ENCODE peak calls at places on chromosomes 6 and 20, in nine cellular contexts. A is lower leg skin, G is choroid plexus epithelial cell, K is MM.1S, M is pancreas, Z is skeletal muscle cell, B is AG09309, T is HL-60, V is psoas muscle. E is an unnamed sample.

GRCh38 chr6:15434263-15434662 is 188.4 kb downstream of the JARID2 start:
- DNase-seq in A (peak), G (no peak), K (peak), M (no peak), Z (no peak), B (no peak), T (no peak), V (no peak), E (no peak)

GRCh38 chr6:1313755-1314503 is 2.0 kb downstream of the FOXQ1 start:
- DNase-seq in A (no peak), G (no peak), K (no peak), M (peak), Z (no peak), B (no peak), T (no peak), V (no peak), E (no peak)

GRCh38 chr20:46430921-46431712 is 24.7 kb upstream of the ELMO2 start:
- DNase-seq in A (no peak), G (no peak), K (no peak), M (no peak), Z (no peak), B (no peak), T (no peak), V (no peak), E (no peak)

GRCh38 chr6:45422541-45423110 is 44.9 kb upstream of the SUPT3H start:
- DNase-seq in A (peak), G (peak), K (peak), M (no peak), Z (no peak), B (no peak), T (no peak), V (peak), E (no peak)

GRCh38 chr6:106064766-106065165 is 21.4 kb upstream of the PRDM1 start:
- DNase-seq in A (no peak), G (no peak), K (no peak), M (no peak), Z (no peak), B (no peak), T (no peak), V (no peak), E (no peak)

GRCh38 chr6:29995346-29995777 is 53.0 kb downstream of the HLA-A start:
- DNase-seq in A (no peak), G (peak), K (no peak), M (no peak), Z (no peak), B (no peak), T (no peak), V (no peak), E (peak)

GRCh38 chr6:126721581-126722145 is 381.7 kb downstream of the CENPW start:
- DNase-seq in A (no peak), G (peak), K (no peak), M (no peak), Z (peak), B (peak), T (no peak), V (no peak), E (peak)

GRCh38 chr20:48722737-48723191 is 105.0 kb downstream of the PREX1 start:
- DNase-seq in A (no peak), G (peak), K (no peak), M (peak), Z (no peak), B (no peak), T (no peak), V (no peak), E (peak)

GRCh38 chr6:81969814-81970213 is 217.3 kb upstream of the TENT5A start:
- DNase-seq in A (no peak), G (no peak), K (no peak), M (no peak), Z (no peak), B (no peak), T (no peak), V (no peak), E (no peak)

GRCh38 chr20:47724910-47725247 is 60.4 kb downstream of the SULF2 start:
- DNase-seq in A (no peak), G (no peak), K (no peak), M (no peak), Z (no peak), B (no peak), T (no peak), V (no peak), E (no peak)

GRCh38 chr20:49320460-49320859 is 42.6 kb upstream of the ZNFX1 start:
- DNase-seq in A (no peak), G (peak), K (no peak), M (no peak), Z (no peak), B (no peak), T (no peak), V (no peak), E (peak)

GRCh38 chr20:36439731-36440072 is 101.6 kb upstream of the MYL9 start:
- DNase-seq in A (no peak), G (no peak), K (no peak), M (no peak), Z (no peak), B (no peak), T (no peak), V (no peak), E (no peak)

GRCh38 chr6:10855233-10855632 is 16.9 kb upstream of the MAK start:
- DNase-seq in A (no peak), G (no peak), K (peak), M (no peak), Z (no peak), B (no peak), T (peak), V (no peak), E (no peak)

GRCh38 chr20:44390280-44390679 is 34.8 kb downstream of the HNF4A start:
- DNase-seq in A (no peak), G (no peak), K (no peak), M (no peak), Z (no peak), B (no peak), T (no peak), V (no peak), E (no peak)

GRCh38 chr6:101398716-101399626 is 5.5 kb downstream of the GRIK2 start:
- DNase-seq in A (no peak), G (no peak), K (no peak), M (no peak), Z (no peak), B (no peak), T (no peak), V (no peak), E (no peak)
- H3K4me3 ChIP-seq in A (no peak), G (peak), K (no peak), M (no peak), Z (peak), B (no peak), T (no peak), V (no peak), E (peak)

DNA sequence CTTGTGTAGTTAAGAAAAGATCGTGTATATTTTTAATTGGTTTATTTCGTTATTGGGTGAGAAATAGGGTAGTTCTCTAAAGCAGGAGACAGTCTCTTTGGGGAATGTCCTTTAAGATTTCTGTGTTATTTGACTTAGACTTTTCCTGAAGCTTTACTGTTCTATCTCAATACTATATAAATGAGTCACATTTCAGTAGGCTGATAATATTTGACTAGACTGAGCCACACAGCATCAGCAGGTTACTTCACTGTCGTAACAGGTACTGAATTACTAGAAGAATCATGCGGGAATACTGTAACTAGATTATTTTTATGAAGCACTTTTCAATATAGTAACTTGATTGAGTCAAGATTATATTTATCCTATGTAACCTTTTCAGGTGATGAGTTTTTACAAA is 1.4 kb downstream of the SMAP1 start:
- DNase-seq in A (no peak), G (peak), K (no peak), M (no peak), Z (no peak), B (no peak), T (no peak), V (no peak), E (peak)
- H3K4me3 ChIP-seq in A (no peak), G (no peak), K (peak), M (no peak), Z (peak), B (no peak), T (no peak), V (peak), E (peak)

DNA sequence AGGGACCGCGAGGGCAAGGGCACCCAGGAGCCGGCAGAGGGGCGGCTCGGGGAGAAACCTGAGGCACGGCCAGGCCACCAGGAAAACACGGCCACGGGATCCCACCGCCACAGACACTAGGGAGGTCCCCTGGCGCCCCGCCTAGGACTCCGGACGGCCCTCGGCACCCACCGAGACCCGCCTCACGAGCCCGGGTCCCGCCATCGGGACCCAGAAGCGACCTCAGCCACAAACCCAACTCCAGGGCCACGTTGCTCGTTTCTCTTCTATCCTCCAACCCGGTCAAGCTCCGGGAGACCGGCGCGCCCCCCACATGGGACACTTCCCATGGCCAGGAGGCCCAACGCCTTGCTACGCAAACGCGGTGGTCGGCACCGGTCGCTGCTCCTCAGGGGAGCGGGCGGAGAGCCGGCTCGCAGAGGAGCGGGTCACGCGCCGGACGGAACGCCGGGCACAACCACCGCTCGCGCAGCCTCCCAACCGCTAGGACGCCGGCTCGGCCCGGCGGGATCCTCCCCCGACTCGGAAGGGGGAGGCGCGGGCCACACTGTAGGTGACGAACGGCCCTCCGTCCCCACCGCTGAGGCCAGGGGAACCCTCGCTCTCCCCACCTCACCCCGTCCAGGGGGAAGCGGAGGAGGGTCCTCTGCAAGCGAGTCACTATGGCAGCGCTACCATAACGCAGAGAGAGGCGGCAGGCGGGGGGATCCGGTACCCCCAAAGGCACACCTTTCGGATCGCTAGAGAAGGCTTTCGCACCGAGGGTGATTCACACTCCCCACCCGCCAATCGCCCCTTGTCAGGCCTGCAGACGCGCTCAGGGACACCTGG is 1514.1 kb upstream of the DEFB115 start:
- DNase-seq in A (peak), G (no peak), K (no peak), M (no peak), Z (no peak), B (no peak), T (no peak), V (peak), E (no peak)
- H3K4me3 ChIP-seq in A (no peak), G (no peak), K (no peak), M (no peak), Z (no peak), B (no peak), T (no peak), V (no peak), E (no peak)

DNA sequence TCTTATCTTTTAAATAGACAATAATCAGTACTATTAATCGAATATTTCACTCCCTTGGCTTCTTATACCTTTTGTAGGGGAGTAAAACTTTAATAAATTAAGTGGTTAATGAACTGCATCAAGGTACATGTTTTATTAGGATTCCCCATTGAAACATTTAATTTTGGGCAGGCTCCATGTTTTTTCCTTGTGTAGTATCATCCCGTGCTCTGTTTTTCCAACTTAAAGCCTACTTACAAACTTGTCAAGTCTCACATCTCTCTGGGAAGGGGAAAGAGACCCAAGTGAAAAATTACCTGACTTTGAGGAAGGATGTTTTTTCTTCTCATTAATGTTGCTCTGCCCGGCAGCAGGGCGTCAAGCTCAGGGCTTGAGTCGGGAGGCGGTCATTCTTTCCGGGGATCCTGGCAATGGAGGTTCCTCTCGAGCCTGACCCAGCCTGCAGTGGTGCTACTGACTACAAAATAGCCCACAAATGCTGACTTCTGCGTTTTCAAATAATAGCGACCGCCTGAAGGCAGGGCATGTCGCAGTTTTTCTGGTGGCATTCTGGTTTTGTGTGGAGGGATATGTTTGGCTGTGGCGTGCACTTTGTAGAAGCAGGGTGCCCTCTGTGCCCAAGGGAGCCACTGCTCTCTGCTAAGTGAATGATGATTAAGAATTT is 2.4 kb downstream of the DSP start:
- DNase-seq in A (no peak), G (peak), K (no peak), M (no peak), Z (no peak), B (no peak), T (no peak), V (no peak), E (peak)
- H3K4me3 ChIP-seq in A (peak), G (peak), K (no peak), M (no peak), Z (peak), B (peak), T (no peak), V (no peak), E (peak)

GRCh38 chr20:32508775-32509119 is 76.4 kb downstream of the NOL4L start:
- DNase-seq in A (no peak), G (no peak), K (no peak), M (no peak), Z (no peak), B (no peak), T (no peak), V (no peak), E (no peak)

GRCh38 chr20:32507998-32508774 is 76.9 kb downstream of the NOL4L start:
- DNase-seq in A (no peak), G (no peak), K (no peak), M (no peak), Z (no peak), B (no peak), T (peak), V (no peak), E (no peak)

GRCh38 chr20:32510120-32510600 is 75.0 kb downstream of the NOL4L start:
- DNase-seq in A (no peak), G (no peak), K (no peak), M (no peak), Z (no peak), B (no peak), T (no peak), V (no peak), E (no peak)

GRCh38 chr20:32510601-32511357 is 74.4 kb downstream of the NOL4L start:
- DNase-seq in A (no peak), G (peak), K (no peak), M (no peak), Z (no peak), B (no peak), T (no peak), V (no peak), E (no peak)

DNA sequence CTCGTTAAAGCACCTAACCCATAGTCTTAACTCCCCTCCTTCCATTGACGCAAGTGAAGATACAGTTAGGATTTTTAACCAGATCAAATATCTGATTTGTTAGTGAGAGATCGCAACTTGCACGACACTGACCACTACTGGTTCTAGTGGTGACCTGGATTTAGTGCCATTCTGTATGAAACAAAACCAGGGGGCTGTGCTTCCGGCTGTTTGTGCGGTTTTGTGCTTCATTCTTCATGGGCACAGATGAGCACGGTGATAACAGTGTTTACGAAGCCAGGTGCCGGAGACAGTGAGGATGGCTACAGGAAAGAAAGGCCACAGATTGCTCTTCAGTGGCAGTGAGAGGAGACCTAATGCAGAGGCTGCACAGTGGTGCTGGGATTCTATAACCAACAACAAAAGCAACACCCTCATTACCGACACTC is 75.5 kb downstream of the NOL4L start:
- DNase-seq in A (no peak), G (no peak), K (peak), M (no peak), Z (no peak), B (no peak), T (no peak), V (no peak), E (no peak)
- H3K4me3 ChIP-seq in A (no peak), G (no peak), K (no peak), M (no peak), Z (no peak), B (no peak), T (no peak), V (no peak), E (no peak)

GRCh38 chr6:34344314-34344713 is 48.2 kb downstream of the NUDT3 start:
- DNase-seq in A (no peak), G (no peak), K (no peak), M (no peak), Z (no peak), B (no peak), T (no peak), V (no peak), E (no peak)
- H3K4me3 ChIP-seq in A (no peak), G (no peak), K (no peak), M (no peak), Z (no peak), B (no peak), T (no peak), V (no peak), E (no peak)